ENCODE peak calls at places on chromosomes 12 and 14, in four cellular contexts. One of them, this sample, is unnamed.

GRCh38 chr14:29144598-29144997 is 378.0 kb downstream of the FOXG1 start:
- DNase-seq in left colon: no peak
- DNase-seq in pancreas: no peak
- DNase-seq in SHP77 treated with DMSO at 0.1 percent for 48 hours: no peak
- DNase-seq in this sample: peak

GRCh38 chr12:116201908-116202307 is 75.6 kb downstream of the MED13L start:
- DNase-seq in pancreas: no peak
- DNase-seq in SHP77 treated with DMSO at 0.1 percent for 48 hours: no peak
- DNase-seq in left colon: no peak
- DNase-seq in this sample: no peak

GRCh38 chr14:94337274-94337673 is 14.1 kb upstream of the SERPINA6 start:
- DNase-seq in SHP77 treated with DMSO at 0.1 percent for 48 hours: no peak
- DNase-seq in pancreas: no peak
- DNase-seq in left colon: no peak
- DNase-seq in this sample: no peak

GRCh38 chr14:100445436-100446088 is 122.4 kb downstream of the SLC25A47 start:
- DNase-seq in SHP77 treated with DMSO at 0.1 percent for 48 hours: no peak
- DNase-seq in pancreas: no peak
- DNase-seq in left colon: no peak
- DNase-seq in this sample: no peak

GRCh38 chr14:85342858-85343607 is 186.9 kb upstream of the FLRT2 start:
- DNase-seq in left colon: no peak
- DNase-seq in pancreas: no peak
- DNase-seq in SHP77 treated with DMSO at 0.1 percent for 48 hours: no peak
- DNase-seq in this sample: no peak

GRCh38 chr12:96241484-96242256 is 47.5 kb downstream of the ELK3 start:
- DNase-seq in SHP77 treated with DMSO at 0.1 percent for 48 hours: no peak
- DNase-seq in pancreas: no peak
- DNase-seq in left colon: peak
- DNase-seq in this sample: peak

GRCh38 chr12:78703820-78704525 is 160.6 kb upstream of the SYT1 start:
- DNase-seq in left colon: no peak
- DNase-seq in SHP77 treated with DMSO at 0.1 percent for 48 hours: no peak
- DNase-seq in pancreas: no peak
- DNase-seq in this sample: peak

GRCh38 chr14:99752486-99753121 is 40.6 kb upstream of the EML1 start:
- DNase-seq in pancreas: no peak
- DNase-seq in SHP77 treated with DMSO at 0.1 percent for 48 hours: no peak
- DNase-seq in left colon: no peak
- DNase-seq in this sample: peak

GRCh38 chr14:56150645-56151345 is 32.6 kb downstream of the PELI2 start:
- DNase-seq in pancreas: no peak
- DNase-seq in SHP77 treated with DMSO at 0.1 percent for 48 hours: no peak
- DNase-seq in left colon: no peak
- DNase-seq in this sample: no peak

GRCh38 chr14:51236314-51236713 is 3.7 kb upstream of the TMX1 start:
- DNase-seq in left colon: no peak
- DNase-seq in pancreas: no peak
- DNase-seq in SHP77 treated with DMSO at 0.1 percent for 48 hours: no peak
- DNase-seq in this sample: peak

GRCh38 chr12:105085537-105085936 is 1.3 kb upstream of the ALDH1L2 start:
- DNase-seq in pancreas: no peak
- DNase-seq in left colon: no peak
- DNase-seq in SHP77 treated with DMSO at 0.1 percent for 48 hours: no peak
- DNase-seq in this sample: no peak

GRCh38 chr12:108495054-108495453 is 20.0 kb upstream of the FICD start:
- DNase-seq in SHP77 treated with DMSO at 0.1 percent for 48 hours: no peak
- DNase-seq in left colon: no peak
- DNase-seq in pancreas: no peak
- DNase-seq in this sample: peak

GRCh38 chr12:1848741-1849140 is 28.4 kb downstream of the LRTM2 start:
- DNase-seq in SHP77 treated with DMSO at 0.1 percent for 48 hours: no peak
- DNase-seq in left colon: peak
- DNase-seq in pancreas: no peak
- DNase-seq in this sample: no peak

GRCh38 chr12:27299102-27299501 is 33.5 kb upstream of the BMAL2 start:
- DNase-seq in SHP77 treated with DMSO at 0.1 percent for 48 hours: no peak
- DNase-seq in left colon: no peak
- DNase-seq in pancreas: no peak
- DNase-seq in this sample: no peak

GRCh38 chr12:93317227-93317626 is 60.5 kb upstream of the NUDT4 start:
- DNase-seq in left colon: peak
- DNase-seq in pancreas: no peak
- DNase-seq in SHP77 treated with DMSO at 0.1 percent for 48 hours: no peak
- DNase-seq in this sample: no peak

GRCh38 chr12:57240926-57241555 is 9.9 kb downstream of the STAC3 start:
- DNase-seq in left colon: no peak
- DNase-seq in SHP77 treated with DMSO at 0.1 percent for 48 hours: no peak
- DNase-seq in pancreas: no peak
- DNase-seq in this sample: peak

GRCh38 chr14:80605536-80605935 is 336.0 kb downstream of the CEP128 start:
- DNase-seq in pancreas: no peak
- DNase-seq in left colon: no peak
- DNase-seq in SHP77 treated with DMSO at 0.1 percent for 48 hours: no peak
- DNase-seq in this sample: no peak

GRCh38 chr12:103928736-103929050 is 1.5 kb upstream of the HSP90B1 start:
- DNase-seq in pancreas: no peak
- DNase-seq in SHP77 treated with DMSO at 0.1 percent for 48 hours: peak
- DNase-seq in left colon: peak
- DNase-seq in this sample: no peak

GRCh38 chr12:126093911-126094310 is 1028.7 kb downstream of the AACS start:
- DNase-seq in pancreas: no peak
- DNase-seq in SHP77 treated with DMSO at 0.1 percent for 48 hours: peak
- DNase-seq in left colon: no peak
- DNase-seq in this sample: peak

GRCh38 chr12:104736307-104736706 is 221.8 kb downstream of the SLC41A2 start:
- DNase-seq in SHP77 treated with DMSO at 0.1 percent for 48 hours: no peak
- DNase-seq in pancreas: no peak
- DNase-seq in left colon: no peak
- DNase-seq in this sample: peak

GRCh38 chr12:7859552-7859951 is 13.2 kb downstream of the SLC2A14 start:
- DNase-seq in left colon: no peak
- DNase-seq in pancreas: no peak
- DNase-seq in SHP77 treated with DMSO at 0.1 percent for 48 hours: no peak
- DNase-seq in this sample: no peak

GRCh38 chr12:49920241-49920914 is 16.7 kb upstream of the FAIM2 start:
- DNase-seq in pancreas: no peak
- DNase-seq in left colon: no peak
- DNase-seq in SHP77 treated with DMSO at 0.1 percent for 48 hours: no peak
- DNase-seq in this sample: no peak

GRCh38 chr14:42214981-42215491 is 608.4 kb downstream of the LRFN5 start:
- DNase-seq in left colon: no peak
- DNase-seq in SHP77 treated with DMSO at 0.1 percent for 48 hours: no peak
- DNase-seq in pancreas: no peak
- DNase-seq in this sample: peak

GRCh38 chr12:117032593-117033381 is 66.4 kb downstream of the TESC start:
- DNase-seq in left colon: no peak
- DNase-seq in pancreas: peak
- DNase-seq in SHP77 treated with DMSO at 0.1 percent for 48 hours: no peak
- DNase-seq in this sample: peak

GRCh38 chr12:30694412-30694955 is 1.2 kb downstream of the IPO8 start:
- DNase-seq in SHP77 treated with DMSO at 0.1 percent for 48 hours: peak
- DNase-seq in left colon: no peak
- DNase-seq in pancreas: no peak
- DNase-seq in this sample: peak

GRCh38 chr14:68947802-68948201 is 31.3 kb downstream of the ACTN1 start:
- DNase-seq in pancreas: no peak
- DNase-seq in left colon: peak
- DNase-seq in SHP77 treated with DMSO at 0.1 percent for 48 hours: no peak
- DNase-seq in this sample: peak

GRCh38 chr12:75790219-75790618 is 241.4 kb downstream of the PHLDA1 start:
- DNase-seq in left colon: no peak
- DNase-seq in SHP77 treated with DMSO at 0.1 percent for 48 hours: no peak
- DNase-seq in pancreas: no peak
- DNase-seq in this sample: peak

GRCh38 chr12:29309320-29309902 is 71.6 kb downstream of the ERGIC2 start:
- DNase-seq in SHP77 treated with DMSO at 0.1 percent for 48 hours: peak
- DNase-seq in left colon: no peak
- DNase-seq in pancreas: no peak
- DNase-seq in this sample: no peak

GRCh38 chr14:23483216-23483854 is 13.8 kb downstream of the NGDN start:
- DNase-seq in left colon: no peak
- DNase-seq in SHP77 treated with DMSO at 0.1 percent for 48 hours: peak
- DNase-seq in pancreas: no peak
- DNase-seq in this sample: peak

GRCh38 chr12:47896633-47897032 is 8.2 kb downstream of the VDR start:
- DNase-seq in pancreas: peak
- DNase-seq in left colon: peak
- DNase-seq in SHP77 treated with DMSO at 0.1 percent for 48 hours: no peak
- DNase-seq in this sample: peak

GRCh38 chr14:25086817-25087396 is 37.0 kb upstream of the STXBP6 start:
- DNase-seq in SHP77 treated with DMSO at 0.1 percent for 48 hours: no peak
- DNase-seq in left colon: no peak
- DNase-seq in pancreas: no peak
- DNase-seq in this sample: no peak

GRCh38 chr12:66725031-66725430 is 46.2 kb upstream of the GRIP1 start:
- DNase-seq in pancreas: no peak
- DNase-seq in left colon: no peak
- DNase-seq in SHP77 treated with DMSO at 0.1 percent for 48 hours: no peak
- DNase-seq in this sample: no peak

GRCh38 chr14:85444685-85445084 is 85.3 kb upstream of the FLRT2 start:
- DNase-seq in pancreas: no peak
- DNase-seq in left colon: no peak
- DNase-seq in SHP77 treated with DMSO at 0.1 percent for 48 hours: no peak
- DNase-seq in this sample: peak

GRCh38 chr14:104977681-104978647 is at the start of gene AHNAK2:
- DNase-seq in left colon: peak
- DNase-seq in SHP77 treated with DMSO at 0.1 percent for 48 hours: peak
- DNase-seq in pancreas: peak
- DNase-seq in this sample: peak